ENCODE peak calls at places on chromosomes 11 and 22, in seven cellular contexts. Z is fibroblast of lung, C is GM23248, N is astrocyte, P is PC-3, Y is neural progenitor cell, E is HCT116. T is an unnamed sample. For H4K20me1 and H3K79me2, the result is how much of the 10 kb centered on the place peaks cover.

GRCh38 chr22:11627798-11628650 is 3900.0 kb upstream of the OR11H1 start:
- DNase-seq in E (no peak), Y (no peak), Z (no peak), P (no peak), N (no peak), C (no peak), T (no peak)

GRCh38 chr11:43547411-43547718 is 133.2 kb upstream of the HSD17B12 start:
- DNase-seq in Y (peak), Z (no peak), P (no peak), C (peak), N (no peak), E (no peak), T (no peak)

GRCh38 chr11:48001438-48002021 is 21.2 kb downstream of the PTPRJ start:
- DNase-seq in E (no peak), P (no peak), N (peak), C (peak), Z (peak), Y (no peak), T (no peak)

GRCh38 chr22:40199852-40200251 is 22.1 kb downstream of the TNRC6B start:
- DNase-seq in C (no peak), Z (no peak), P (no peak), Y (no peak), N (no peak), E (no peak), T (no peak)

GRCh38 chr11:113675003-113675471 is 31.1 kb downstream of the TMPRSS5 start:
- DNase-seq in N (peak), Y (no peak), C (peak), E (no peak), P (peak), Z (peak), T (peak)

GRCh38 chr11:75497788-75498404 is 27.8 kb downstream of the GDPD5 start:
- DNase-seq in Y (no peak), N (no peak), P (no peak), Z (no peak), E (no peak), C (peak), T (no peak)

GRCh38 chr11:16301462-16301861 is 54.9 kb downstream of the SOX6 start:
- DNase-seq in C (no peak), E (no peak), Y (no peak), Z (no peak), N (no peak), P (no peak), T (peak)

GRCh38 chr11:4044971-4045646 is 49.5 kb upstream of the RRM1 start:
- DNase-seq in N (no peak), Z (no peak), Y (no peak), C (no peak), P (no peak), E (no peak), T (peak)

GRCh38 chr22:45552017-45552411 is 49.3 kb downstream of the FBLN1 start:
- DNase-seq in P (no peak), Z (no peak), C (no peak), E (no peak), N (no peak), Y (no peak), T (no peak)

GRCh38 chr11:62556102-62556871 is 9.7 kb upstream of the AHNAK start:
- DNase-seq in N (peak), P (peak), C (peak), E (peak), Z (peak), Y (peak), T (peak)

GRCh38 chr11:69559181-69559580 is 77.7 kb downstream of the LINC01488 start:
- DNase-seq in N (no peak), E (no peak), Z (no peak), C (peak), Y (no peak), P (no peak), T (no peak)

GRCh38 chr11:69383946-69384547 is 90.1 kb downstream of the MYEOV start:
- DNase-seq in Y (no peak), P (no peak), N (no peak), E (no peak), C (no peak), Z (no peak), T (no peak)

GRCh38 chr11:101288392-101288791 is 158.8 kb upstream of the PGR start:
- DNase-seq in N (no peak), C (no peak), P (no peak), Z (no peak), E (no peak), Y (no peak), T (no peak)

GRCh38 chr11:47254381-47254780 is 3.4 kb upstream of the NR1H3 start:
- DNase-seq in N (no peak), P (no peak), Z (no peak), C (peak), Y (no peak), E (no peak), T (no peak)

GRCh38 chr22:17087176-17088131 is 2.7 kb downstream of the IL17RA start:
- DNase-seq in Y (no peak), C (no peak), E (no peak), P (no peak), Z (peak), N (peak), T (no peak)

GRCh38 chr11:118790357-118791014 is 478 bp downstream of the DDX6 start:
- DNase-seq in Z (peak), P (peak), Y (peak), C (peak), E (no peak), N (peak), T (peak)

GRCh38 chr11:118783724-118784495 is 7.1 kb downstream of the DDX6 start:
- DNase-seq in P (no peak), Y (no peak), Z (no peak), E (no peak), C (no peak), N (no peak), T (no peak)

GRCh38 chr11:118789501-118790356 is 1.2 kb downstream of the DDX6 start:
- DNase-seq in E (no peak), N (peak), Z (peak), P (peak), Y (peak), C (peak), T (peak)

GRCh38 chr11:118786657-118787056 is 4.3 kb downstream of the DDX6 start:
- DNase-seq in C (peak), N (no peak), E (no peak), Y (no peak), Z (no peak), P (no peak), T (no peak)

GRCh38 chr11:118785362-118785761 is 5.6 kb downstream of the DDX6 start:
- DNase-seq in Z (peak), Y (no peak), C (peak), P (peak), E (no peak), N (peak), T (no peak)
- H4K20me1 ChIP-seq in Z (under half), Y (half or more), C (under half), P (half or more), E (under half), N (half or more), T (under half)

GRCh38 chr22:46835288-46835687 is 72.8 kb downstream of the TBC1D22A start:
- DNase-seq in C (no peak), E (no peak), Y (no peak), N (no peak), P (no peak), Z (no peak), T (no peak)
- H3K79me2 ChIP-seq in C (under half), E (under half), Y (under half), N (under half), P (under half), Z (under half), T (under half)

GRCh38 chr11:86056262-86056911 is 12.5 kb downstream of the PICALM start:
- DNase-seq in Z (no peak), E (no peak), P (no peak), N (no peak), C (no peak), Y (no peak), T (no peak)
- H4K20me1 ChIP-seq in Z (under half), E (under half), P (under half), N (half or more), C (half or more), Y (half or more), T (under half)

GRCh38 chr11:121464352-121464946 is 11.7 kb upstream of the SORL1-AS1 start:
- DNase-seq in Z (peak), P (peak), E (peak), Y (no peak), C (peak), N (peak), T (peak)
- H3K79me2 ChIP-seq in Z (under half), P (half or more), E (under half), Y (half or more), C (under half), N (under half), T (under half)

GRCh38 chr22:25389541-25389919 is 170.1 kb downstream of the CRYBB2 start:
- DNase-seq in N (no peak), Y (no peak), Z (no peak), C (no peak), E (no peak), P (no peak), T (no peak)
- H4K20me1 ChIP-seq in N (half or more), Y (under half), Z (under half), C (under half), E (under half), P (half or more), T (under half)

DNA sequence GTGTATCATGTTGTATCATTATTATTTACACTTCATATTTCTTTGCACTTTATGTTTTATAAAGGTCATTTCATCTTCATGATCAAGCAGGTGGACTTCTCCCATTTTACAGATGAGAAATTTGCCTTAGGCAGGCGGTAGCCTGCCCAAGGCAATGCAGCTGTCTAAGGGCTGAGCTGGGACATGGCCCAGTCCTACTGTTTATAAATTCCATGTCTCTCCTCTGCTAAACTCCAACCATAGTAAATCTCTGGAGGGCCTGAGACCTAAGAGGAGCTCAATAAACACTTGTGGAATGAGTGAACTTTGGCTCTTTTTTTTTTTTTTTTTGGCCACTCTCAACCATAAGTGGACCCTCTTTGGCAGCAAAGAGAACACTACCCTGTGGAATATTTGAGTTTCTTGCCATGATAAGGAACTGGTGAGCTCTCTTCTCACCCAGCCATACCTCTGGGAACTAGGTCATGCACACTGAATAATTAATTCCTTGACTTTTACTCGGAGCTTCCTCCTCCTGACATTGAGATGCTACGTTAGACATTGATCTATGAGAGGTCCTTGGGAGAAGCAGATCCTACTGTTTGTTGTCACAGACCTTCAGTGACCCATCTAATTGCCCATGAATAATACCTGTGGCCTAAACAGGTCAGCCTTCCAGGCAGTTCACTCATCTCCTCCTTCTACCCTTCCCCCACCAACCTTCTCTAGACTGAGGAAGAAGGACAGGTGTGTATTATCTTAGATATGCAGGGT is 30.0 kb downstream of the MICAL2 start:
- DNase-seq in C (no peak), Y (no peak), E (no peak), Z (no peak), N (no peak), P (no peak), T (no peak)
- H3K79me2 ChIP-seq in C (half or more), Y (under half), E (under half), Z (half or more), N (half or more), P (half or more), T (half or more)

GRCh38 chr22:20106205-20106848 is 9.6 kb upstream of the RANBP1 start:
- DNase-seq in P (no peak), Y (no peak), C (no peak), E (no peak), N (no peak), Z (no peak), T (no peak)

GRCh38 chr22:20101638-20102037 is 14.3 kb upstream of the RANBP1 start:
- DNase-seq in C (no peak), Y (no peak), P (no peak), N (no peak), Z (no peak), E (no peak), T (no peak)

GRCh38 chr22:20105456-20106204 is 10.3 kb upstream of the RANBP1 start:
- DNase-seq in N (no peak), Y (no peak), C (no peak), E (no peak), P (no peak), Z (no peak), T (no peak)

GRCh38 chr22:20099099-20099711 is 16.7 kb upstream of the RANBP1 start:
- DNase-seq in Y (no peak), N (no peak), E (no peak), C (no peak), Z (no peak), P (no peak), T (no peak)

GRCh38 chr22:20102203-20102780 is 13.6 kb upstream of the RANBP1 start:
- DNase-seq in E (no peak), Y (no peak), Z (no peak), C (no peak), P (no peak), N (no peak), T (no peak)
- H4K20me1 ChIP-seq in E (under half), Y (half or more), Z (under half), C (under half), P (under half), N (half or more), T (under half)

DNA sequence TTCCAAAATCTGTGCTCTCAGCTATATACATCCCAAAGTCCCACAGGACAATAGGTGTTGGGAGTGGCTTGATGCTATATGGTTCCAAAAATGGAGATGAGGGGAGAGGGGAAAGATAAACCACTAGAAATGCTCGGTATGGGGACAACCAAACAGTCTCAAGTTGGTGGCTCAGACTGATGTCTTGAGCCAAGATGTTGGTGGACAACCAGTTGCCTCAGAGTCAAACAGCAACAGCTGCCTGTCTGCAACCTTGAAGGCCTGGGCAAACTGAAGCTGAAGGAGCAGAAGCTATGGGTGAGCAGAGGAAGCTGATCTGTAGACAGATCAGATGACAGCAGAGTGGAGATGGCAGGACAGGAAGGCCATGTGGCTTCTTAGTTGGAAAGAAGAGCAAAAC is 4.0 kb downstream of the RRP8 start:
- DNase-seq in P (no peak), N (no peak), E (no peak), Y (no peak), C (no peak), Z (no peak), T (no peak)
- H3K79me2 ChIP-seq in P (under half), N (half or more), E (half or more), Y (under half), C (half or more), Z (under half), T (half or more)

GRCh38 chr11:68113986-68114385 is 7.2 kb downstream of the CHKA start:
- DNase-seq in Z (no peak), C (peak), E (no peak), N (no peak), P (no peak), Y (no peak), T (no peak)
- H4K20me1 ChIP-seq in Z (under half), C (under half), E (under half), N (under half), P (under half), Y (under half), T (under half)